ENCODE peak calls at places on chromosome 3, in ten cellular contexts. Z is stimulated activated CD4-positive, alpha-beta T cell treated with anti-CD3 and anti-CD28 coated beads, TNF-alpha, amount 100 ng/mL, for 48 hours; V is PC-9; L is activated naive CD4-positive, alpha-beta T cell; X is GM19239; I is activated CD4-positive, alpha-beta T cell treated with anti-CD3 and anti-CD28 coated beads, Interleukin-2, amount 50 U/mL, for 24 hours; J is HFFc6; D is kidney glomerular epithelial cell; E is posterior cingulate gyrus; N is NCI-H345. R is an unnamed sample.

GRCh38 chr3:122786067-122786466 is 7.6 kb downstream of the HSPBAP1 start:
- DNase-seq in Z (no peak), V (no peak), L (no peak), X (no peak), I (no peak), J (peak), D (no peak), E (no peak), N (no peak), R (no peak)

GRCh38 chr3:108388136-108389132 is 92.1 kb downstream of the HHLA2 start:
- DNase-seq in Z (no peak), V (no peak), L (no peak), X (no peak), I (no peak), J (no peak), D (no peak), E (no peak), N (peak), R (no peak)

GRCh38 chr3:111936191-111936841 is 42.5 kb upstream of the ABHD10 start:
- DNase-seq in Z (no peak), V (peak), L (no peak), X (no peak), I (no peak), J (peak), D (peak), E (no peak), N (no peak), R (no peak)

GRCh38 chr3:10926441-10926830 is 66.1 kb upstream of the SLC6A1 start:
- DNase-seq in Z (no peak), V (no peak), L (no peak), X (no peak), I (no peak), J (no peak), D (no peak), E (no peak), N (no peak), R (no peak)

GRCh38 chr3:159829056-159829995 is 159.3 kb upstream of the IL12A start:
- DNase-seq in Z (no peak), V (peak), L (no peak), X (no peak), I (no peak), J (peak), D (peak), E (no peak), N (peak), R (no peak)

GRCh38 chr3:159882784-159883779 is 105.6 kb upstream of the IL12A start:
- DNase-seq in Z (no peak), V (peak), L (no peak), X (no peak), I (no peak), J (peak), D (no peak), E (no peak), N (peak), R (no peak)

GRCh38 chr3:50089603-50089945 is 855 bp downstream of the RBM5 start:
- DNase-seq in Z (no peak), V (no peak), L (no peak), X (no peak), I (no peak), J (no peak), D (peak), E (peak), N (no peak), R (no peak)

GRCh38 chr3:15820911-15821310 is 23.1 kb upstream of the ANKRD28 start:
- DNase-seq in Z (no peak), V (no peak), L (no peak), X (no peak), I (no peak), J (no peak), D (no peak), E (no peak), N (no peak), R (no peak)

GRCh38 chr3:193620055-193620454 is 27.0 kb downstream of the OPA1 start:
- DNase-seq in Z (no peak), V (no peak), L (no peak), X (no peak), I (no peak), J (no peak), D (no peak), E (no peak), N (no peak), R (no peak)

GRCh38 chr3:133488785-133489367 is 84.6 kb upstream of the CDV3 start:
- DNase-seq in Z (no peak), V (peak), L (no peak), X (no peak), I (no peak), J (peak), D (peak), E (no peak), N (no peak), R (peak)

GRCh38 chr3:107934808-107935207 is 156.0 kb downstream of the CD47 start:
- DNase-seq in Z (no peak), V (no peak), L (no peak), X (no peak), I (no peak), J (no peak), D (no peak), E (no peak), N (no peak), R (no peak)

GRCh38 chr3:151827816-151828215 is 13.9 kb downstream of the AADAC start:
- DNase-seq in Z (no peak), V (no peak), L (no peak), X (no peak), I (no peak), J (no peak), D (no peak), E (no peak), N (no peak), R (no peak)

GRCh38 chr3:197487911-197488391 is 67.8 kb downstream of the BDH1 start:
- DNase-seq in Z (no peak), V (peak), L (no peak), X (no peak), I (no peak), J (peak), D (peak), E (no peak), N (no peak), R (no peak)

GRCh38 chr3:48575366-48575765 is 11.8 kb upstream of the UCN2 start:
- DNase-seq in Z (no peak), V (no peak), L (no peak), X (no peak), I (no peak), J (no peak), D (no peak), E (no peak), N (no peak), R (no peak)

GRCh38 chr3:9226326-9226725 is 23.1 kb downstream of the SRGAP3 start:
- DNase-seq in Z (no peak), V (peak), L (no peak), X (no peak), I (no peak), J (peak), D (no peak), E (peak), N (no peak), R (no peak)

GRCh38 chr3:39011191-39011736 is 40.5 kb downstream of the SCN11A start:
- DNase-seq in Z (no peak), V (no peak), L (no peak), X (no peak), I (no peak), J (no peak), D (no peak), E (no peak), N (no peak), R (no peak)

GRCh38 chr3:128623762-128624176 is 26.8 kb downstream of the RPN1 start:
- DNase-seq in Z (no peak), V (no peak), L (no peak), X (no peak), I (no peak), J (no peak), D (no peak), E (no peak), N (no peak), R (no peak)

GRCh38 chr3:150544040-150544439 is 2.3 kb downstream of the SERP1 start:
- DNase-seq in Z (no peak), V (peak), L (no peak), X (no peak), I (no peak), J (peak), D (peak), E (no peak), N (no peak), R (no peak)

GRCh38 chr3:115418583-115418982 is 204.7 kb upstream of the GAP43 start:
- DNase-seq in Z (no peak), V (no peak), L (no peak), X (no peak), I (no peak), J (no peak), D (no peak), E (no peak), N (no peak), R (no peak)